ENCODE peak calls at places on chromosomes 12 and 14, in eight cellular contexts. C, H, Y, S, U, T, R and J are unnamed samples.

GRCh38 chr14:54329082-54329695 is 67.6 kb upstream of the CDKN3 start:
- DNase-seq in U (peak; percentile 85), T (peak; percentile 55), S (no peak), H (no peak), Y (no peak), R (peak; percentile 14), C (peak; percentile 40), J (peak; percentile 12)

GRCh38 chr14:78752789-78753188 is 582.6 kb downstream of the NRXN3 start:
- DNase-seq in C (no peak), R (no peak), S (no peak), T (no peak), H (no peak), Y (no peak), U (no peak), J (peak; percentile 39)

GRCh38 chr14:92511472-92512247 is 1.9 kb upstream of the RIN3 start:
- DNase-seq in H (no peak), S (no peak), R (no peak), C (no peak), T (no peak), U (peak; percentile 35), Y (no peak), J (peak; percentile 88)

GRCh38 chr12:116186482-116187157 is 90.9 kb downstream of the MED13L start:
- DNase-seq in H (no peak), T (no peak), U (no peak), Y (no peak), C (no peak), R (no peak), S (no peak), J (no peak)

GRCh38 chr12:85951823-85952222 is 77.7 kb downstream of the NTS start:
- DNase-seq in C (no peak), T (no peak), S (no peak), R (no peak), H (no peak), U (peak; percentile 17), Y (no peak), J (no peak)

GRCh38 chr12:24363177-24363754 is 413.8 kb upstream of the SOX5 start:
- DNase-seq in C (no peak), S (no peak), H (no peak), U (no peak), T (no peak), R (no peak), Y (no peak), J (no peak)

GRCh38 chr12:128322341-128322740 is 55.4 kb downstream of the TMEM132C start:
- DNase-seq in U (no peak), Y (no peak), S (no peak), R (no peak), C (no peak), H (no peak), T (no peak), J (no peak)

GRCh38 chr12:2288875-2289274 is 236.1 kb downstream of the CACNA1C start:
- DNase-seq in R (no peak), C (no peak), U (no peak), H (no peak), T (no peak), Y (no peak), S (no peak), J (no peak)

GRCh38 chr12:47021298-47021697 is 58.1 kb upstream of the PCED1B start:
- DNase-seq in T (peak; percentile 45), H (no peak), Y (no peak), R (no peak), C (no peak), U (peak; percentile 55), S (no peak), J (peak; percentile 83)

GRCh38 chr12:54991161-54991991 is 6.8 kb upstream of the TESPA1 start:
- DNase-seq in T (peak; percentile 62), R (no peak), U (no peak), Y (no peak), S (no peak), C (peak; percentile 61), H (no peak), J (no peak)

GRCh38 chr14:94665121-94665520 is 52.9 kb downstream of the SERPINA3 start:
- DNase-seq in H (no peak), T (no peak), R (no peak), C (no peak), S (no peak), U (no peak), Y (no peak), J (no peak)

GRCh38 chr12:53212931-53213330 is 5.9 kb upstream of the ITGB7 start:
- DNase-seq in T (no peak), C (no peak), U (no peak), H (no peak), Y (no peak), S (no peak), R (no peak), J (peak; percentile 10)

GRCh38 chr14:75711796-75712211 is 50.8 kb downstream of the TTLL5 start:
- DNase-seq in H (no peak), C (peak; percentile 27), S (peak; percentile 84), U (peak; percentile 73), R (peak; percentile 78), Y (no peak), T (peak; percentile 25), J (peak; percentile 93)

GRCh38 chr12:128661216-128661550 is 162.6 kb downstream of the SLC15A4 start:
- DNase-seq in C (no peak), H (no peak), Y (no peak), T (no peak), S (no peak), U (no peak), R (no peak), J (no peak)

GRCh38 chr12:49342066-49342913 is 4.4 kb upstream of the DNAJC22 start:
- DNase-seq in R (peak; percentile 53), C (peak; percentile 90), U (peak; percentile 85), T (peak; percentile 93), H (peak; percentile 97), Y (peak; percentile 52), S (peak; percentile 86), J (peak; percentile 42)

GRCh38 chr12:95385246-95385645 is 88.7 kb upstream of the METAP2 start:
- DNase-seq in S (no peak), H (no peak), C (no peak), U (peak; percentile 18), R (peak; percentile 3), Y (no peak), T (no peak), J (no peak)